ENCODE peak calls at places on chromosomes 12 and 14, in five cellular contexts. Y is body of pancreas, T is HCT116, U is lung, C is adipocyte. O is an unnamed sample. For H3K27me3, H3K4me1 and H3K9me3, the result is how much of the 10 kb centered on the place peaks cover.

GRCh38 chr12:95601626-95602025 is 50.4 kb upstream of the USP44 start:
- DNase-seq in Y (no peak), T (no peak), U (no peak), C (peak), O (no peak)

GRCh38 chr12:47715393-47715876 is 9.6 kb upstream of the RPAP3 start:
- DNase-seq in Y (peak), T (peak), U (peak), C (peak), O (peak)

GRCh38 chr14:66039495-66039894 is 446.7 kb upstream of the CCDC196 start:
- DNase-seq in Y (no peak), T (no peak), U (no peak), C (no peak), O (no peak)

GRCh38 chr14:93346926-93347721 is at the start of gene COX8C:
- DNase-seq in Y (no peak), T (no peak), U (no peak), C (no peak), O (no peak)

GRCh38 chr12:130957304-130957621 is 3.6 kb downstream of the ADGRD1 start:
- DNase-seq in Y (no peak), T (no peak), U (no peak), C (no peak), O (no peak)

GRCh38 chr12:17992002-17992656 is 97.9 kb downstream of the RERGL start:
- DNase-seq in Y (peak), T (peak), U (no peak), C (peak), O (no peak)

GRCh38 chr14:97116546-97116945 is 319.4 kb downstream of the VRK1 start:
- DNase-seq in Y (no peak), T (no peak), U (no peak), C (no peak), O (no peak)

GRCh38 chr14:61296151-61296550 is 15.0 kb upstream of the TMEM30B start:
- DNase-seq in Y (no peak), T (no peak), U (no peak), C (no peak), O (no peak)

GRCh38 chr14:103626150-103626850 is 2.7 kb upstream of the KLC1 start:
- DNase-seq in Y (no peak), T (no peak), U (no peak), C (no peak), O (no peak)

GRCh38 chr14:55749946-55750345 is 169.9 kb downstream of the KTN1 start:
- DNase-seq in Y (no peak), T (no peak), U (no peak), C (no peak), O (no peak)

GRCh38 chr14:52834440-52834842 is 43.0 kb upstream of the GNPNAT1 start:
- DNase-seq in Y (no peak), T (no peak), U (no peak), C (peak), O (no peak)

GRCh38 chr12:93336344-93336743 is 41.4 kb upstream of the NUDT4 start:
- DNase-seq in Y (no peak), T (no peak), U (no peak), C (peak), O (no peak)

GRCh38 chr12:51005671-51006070 is 20.5 kb downstream of the SLC11A2 start:
- DNase-seq in Y (peak), T (no peak), U (peak), C (no peak), O (no peak)

GRCh38 chr12:105083041-105083440 is 1.2 kb downstream of the ALDH1L2 start:
- DNase-seq in Y (peak), T (no peak), U (no peak), C (peak), O (no peak)

GRCh38 chr14:77140937-77141591 is 527 bp downstream of the ZDHHC22 start:
- DNase-seq in Y (no peak), T (no peak), U (no peak), C (peak), O (no peak)

GRCh38 chr14:72463291-72463866 is 430.5 kb downstream of the DPF3 start:
- DNase-seq in Y (no peak), T (peak), U (no peak), C (peak), O (no peak)

GRCh38 chr12:47856721-47857575 is 37.2 kb upstream of the HDAC7 start:
- DNase-seq in Y (no peak), T (no peak), U (no peak), C (no peak), O (no peak)

GRCh38 chr14:103872492-103873113 is 25.2 kb upstream of the PPP1R13B start:
- DNase-seq in Y (no peak), T (no peak), U (no peak), C (no peak), O (no peak)

GRCh38 chr12:5503774-5504173 is 71.9 kb downstream of the NTF3 start:
- DNase-seq in Y (no peak), T (no peak), U (no peak), C (no peak), O (no peak)

GRCh38 chr14:66514206-66514605 is 6.3 kb downstream of the GPHN start:
- DNase-seq in Y (no peak), T (no peak), U (no peak), C (peak), O (no peak)

GRCh38 chr12:78680596-78680995 is 184.0 kb upstream of the SYT1 start:
- DNase-seq in Y (no peak), T (no peak), U (no peak), C (no peak), O (no peak)

GRCh38 chr14:99768381-99768780 is 24.8 kb upstream of the EML1 start:
- DNase-seq in Y (no peak), T (no peak), U (no peak), C (no peak), O (no peak)

GRCh38 chr14:55540847-55541773 is 38.9 kb upstream of the KTN1 start:
- DNase-seq in Y (no peak), T (no peak), U (no peak), C (peak), O (no peak)

GRCh38 chr12:76916170-76916540 is 37.3 kb upstream of the CSRP2 start:
- DNase-seq in Y (no peak), T (no peak), U (no peak), C (no peak), O (no peak)

GRCh38 chr12:43805149-43805856 is 814 bp downstream of the TWF1 start:
- DNase-seq in Y (peak), T (no peak), U (no peak), C (no peak), O (no peak)

GRCh38 chr12:132200800-132201199 is 56.5 kb downstream of the NOC4L start:
- DNase-seq in Y (no peak), T (no peak), U (no peak), C (no peak), O (no peak)

GRCh38 chr14:100539766-100540140 is 47.5 kb downstream of the BEGAIN start:
- DNase-seq in Y (no peak), T (no peak), U (no peak), C (no peak), O (no peak)

GRCh38 chr12:113161415-113162016 is 12.0 kb downstream of the CFAP73 start:
- DNase-seq in Y (no peak), T (peak), U (no peak), C (no peak), O (no peak)

GRCh38 chr12:57726151-57726883 is 12.2 kb downstream of the AGAP2 start:
- DNase-seq in Y (peak), T (peak), U (peak), C (peak), O (no peak)

GRCh38 chr14:56002876-56003625 is 115.2 kb upstream of the PELI2 start:
- DNase-seq in Y (no peak), T (no peak), U (no peak), C (no peak), O (peak)

GRCh38 chr14:80395031-80395430 is 183.7 kb upstream of the DIO2 start:
- DNase-seq in Y (no peak), T (no peak), U (no peak), C (peak), O (no peak)

GRCh38 chr12:12939888-12940287 is 12.1 kb downstream of the GPRC5D start:
- DNase-seq in Y (no peak), T (no peak), U (no peak), C (no peak), O (no peak)

GRCh38 chr12:60201891-60202290 is 606.1 kb downstream of the SLC16A7 start:
- DNase-seq in Y (no peak), T (no peak), U (no peak), C (peak), O (no peak)

GRCh38 chr14:70755655-70756054 is 53.7 kb downstream of the MAP3K9 start:
- DNase-seq in Y (no peak), T (no peak), U (no peak), C (peak), O (no peak)

GRCh38 chr12:31562594-31563328 is 28.2 kb downstream of the DENND5B start:
- DNase-seq in Y (no peak), T (no peak), U (no peak), C (no peak), O (no peak)

GRCh38 chr12:13745100-13745678 is 236.2 kb downstream of the GRIN2B start:
- DNase-seq in Y (no peak), T (no peak), U (no peak), C (no peak), O (no peak)

GRCh38 chr12:43835656-43836454 is at the start of gene TMEM117:
- DNase-seq in Y (peak), T (no peak), U (peak), C (peak), O (peak)

GRCh38 chr14:75514673-75515630 is 7.3 kb upstream of the BATF start:
- DNase-seq in Y (peak), T (no peak), U (no peak), C (peak), O (peak)

DNA sequence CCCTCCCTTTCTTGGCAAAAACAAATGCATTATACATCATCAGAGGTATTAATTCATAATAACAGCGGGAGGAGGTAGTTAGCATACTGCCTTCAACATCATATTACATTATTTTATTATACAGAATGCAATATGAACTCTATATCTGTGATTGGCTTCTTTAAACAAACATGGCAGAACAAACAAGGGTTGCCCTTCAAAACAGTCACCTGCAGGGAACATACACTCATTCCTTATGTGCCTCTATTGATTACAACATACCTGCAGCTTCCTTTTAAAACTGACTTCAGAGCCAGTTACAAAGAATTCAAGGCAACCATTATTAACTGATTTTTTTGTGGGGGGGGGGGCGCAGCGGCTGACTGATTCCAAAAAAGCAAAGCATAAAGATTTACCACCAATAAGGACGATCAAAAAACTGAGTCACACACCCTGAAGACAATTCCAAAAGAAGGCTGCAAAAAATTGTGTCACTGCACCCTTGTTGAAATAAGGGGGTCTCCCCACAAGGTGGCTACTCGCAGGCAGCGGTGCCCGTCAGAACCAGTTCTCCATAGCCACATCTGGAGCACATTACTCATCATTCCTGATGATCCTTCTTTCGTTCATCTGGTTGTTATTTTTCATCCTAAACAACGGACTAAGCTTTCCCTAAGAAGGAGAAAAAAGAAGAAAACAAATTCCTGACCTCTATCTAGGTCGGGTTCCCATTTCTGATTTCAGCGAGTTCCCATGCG is 51.8 kb downstream of the SMUG1 start:
- DNase-seq in Y (no peak), T (no peak), U (no peak), C (no peak), O (no peak)
- H3K27me3 ChIP-seq in Y (under half), T (under half), U (under half), C (under half), O (under half)

DNA sequence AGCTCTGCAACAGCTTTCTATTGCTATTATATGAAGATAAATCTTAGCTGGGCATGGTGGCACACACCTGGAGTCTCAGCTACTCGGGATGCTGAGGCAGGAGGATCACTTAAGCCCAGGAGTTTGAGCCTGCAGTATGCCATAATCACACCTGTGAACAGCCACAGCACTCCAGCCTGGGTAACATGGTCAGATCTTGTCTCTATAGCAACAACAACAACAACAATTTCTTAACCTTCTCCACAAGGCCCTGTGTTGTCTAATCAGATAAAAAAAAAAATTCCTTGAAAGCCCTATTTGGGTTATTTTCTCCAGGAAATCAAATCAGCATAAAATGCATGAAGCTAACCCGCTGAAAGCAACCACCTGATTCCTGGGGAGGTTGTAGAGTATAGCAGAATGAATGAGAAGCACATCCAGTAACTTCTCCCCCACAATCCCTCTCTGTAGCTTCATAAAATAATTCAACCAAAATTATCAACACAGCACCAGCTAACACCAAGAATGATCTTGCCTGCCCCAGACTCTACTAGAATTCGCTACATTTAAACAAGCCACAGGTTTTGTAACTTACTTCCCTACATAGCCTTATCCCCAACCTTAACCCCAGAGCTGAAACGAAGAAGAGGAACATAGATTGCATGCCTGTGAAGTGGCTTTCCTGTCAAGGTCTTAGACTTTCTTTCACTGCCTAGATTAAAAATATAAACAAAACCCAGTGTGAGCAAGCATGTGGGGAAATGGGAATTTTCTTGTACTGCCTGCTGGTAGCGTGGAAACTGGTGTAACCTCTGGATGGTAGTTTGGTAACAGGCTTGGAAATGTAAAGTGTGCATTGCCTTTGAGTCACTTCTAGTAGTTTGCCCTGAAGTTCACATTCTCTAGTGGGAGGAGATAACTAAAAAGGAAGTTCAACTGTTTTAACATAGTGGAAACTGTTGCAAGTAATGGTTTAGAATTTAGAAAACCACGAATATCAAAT is 6.0 kb upstream of the STK38L start:
- DNase-seq in Y (peak), T (no peak), U (no peak), C (peak), O (no peak)
- H3K4me1 ChIP-seq in Y (under half), T (under half), U (under half), C (under half), O (under half)

DNA sequence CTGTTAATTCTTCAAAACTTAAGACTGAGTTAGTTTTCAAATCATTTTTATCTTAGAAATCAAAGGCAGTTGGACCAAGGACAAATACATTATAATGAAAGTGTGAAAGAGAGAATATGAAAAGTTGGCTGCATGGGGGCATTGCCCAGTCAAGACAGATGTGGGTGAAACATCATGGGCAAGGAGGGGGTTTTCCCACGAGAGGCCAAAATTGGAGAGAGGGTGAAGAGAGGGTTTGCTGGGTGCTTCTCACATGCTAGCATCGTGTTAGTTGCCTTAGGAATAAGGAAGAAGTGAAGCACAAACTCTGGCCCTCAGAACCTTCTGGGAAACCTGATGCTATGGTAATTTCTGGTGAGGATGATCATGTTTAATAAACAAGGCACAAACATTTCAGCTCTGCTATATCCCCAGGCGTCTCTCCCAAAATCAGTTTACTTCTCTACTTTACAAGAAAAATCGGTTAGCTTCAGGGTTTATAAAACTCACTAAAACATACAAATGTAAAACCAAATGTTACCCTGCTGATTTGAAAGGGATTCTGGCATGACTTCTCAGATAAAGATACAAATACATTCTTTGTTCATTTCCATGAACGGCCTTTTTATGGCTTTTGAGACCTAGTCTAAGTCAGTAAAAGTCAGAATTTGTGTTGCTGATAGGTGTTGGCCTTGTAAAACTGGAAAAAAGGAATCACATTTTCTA is 26.6 kb upstream of the CPM start:
- DNase-seq in Y (no peak), T (no peak), U (no peak), C (no peak), O (no peak)
- H3K9me3 ChIP-seq in Y (under half), T (under half), U (under half), C (under half), O (under half)

GRCh38 chr12:122250047-122250446 is 16.2 kb downstream of the VPS33A start:
- DNase-seq in Y (no peak), T (no peak), U (no peak), C (no peak), O (no peak)

GRCh38 chr12:122245553-122245952 is 19.7 kb upstream of the DIABLO start:
- DNase-seq in Y (no peak), T (no peak), U (no peak), C (no peak), O (no peak)

GRCh38 chr12:122244565-122245371 is 18.9 kb upstream of the DIABLO start:
- DNase-seq in Y (no peak), T (no peak), U (no peak), C (no peak), O (no peak)

DNA sequence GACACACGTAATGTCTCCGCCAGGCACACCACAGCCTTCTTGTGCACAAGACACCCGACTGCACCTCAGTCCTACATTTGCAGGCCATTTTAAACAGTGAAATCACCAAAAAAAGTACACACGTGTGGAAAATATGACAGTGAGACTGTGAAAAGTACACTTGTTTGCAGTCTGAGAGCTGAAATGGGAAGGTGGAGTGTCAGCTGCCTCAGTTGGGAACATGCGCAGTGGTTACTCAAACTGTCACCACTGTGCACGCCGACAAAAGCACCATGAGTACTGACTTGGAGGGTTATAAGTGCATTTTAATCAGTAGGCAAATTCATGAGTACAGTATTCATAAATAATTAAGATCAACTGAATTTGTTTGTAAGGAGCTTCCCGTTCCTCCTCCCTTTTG is 15.8 kb downstream of the VPS33A start:
- DNase-seq in Y (no peak), T (no peak), U (no peak), C (no peak), O (no peak)
- H3K27me3 ChIP-seq in Y (under half), T (under half), U (under half), C (under half), O (under half)

GRCh38 chr12:128675576-128675975 is 148.2 kb downstream of the SLC15A4 start:
- DNase-seq in Y (no peak), T (no peak), U (no peak), C (no peak), O (no peak)
- H3K4me1 ChIP-seq in Y (under half), T (under half), U (under half), C (under half), O (under half)

GRCh38 chr12:127550271-127550670 is 716.7 kb upstream of the TMEM132C start:
- DNase-seq in Y (no peak), T (no peak), U (no peak), C (no peak), O (no peak)
- H3K9me3 ChIP-seq in Y (under half), T (under half), U (under half), C (under half), O (under half)

DNA sequence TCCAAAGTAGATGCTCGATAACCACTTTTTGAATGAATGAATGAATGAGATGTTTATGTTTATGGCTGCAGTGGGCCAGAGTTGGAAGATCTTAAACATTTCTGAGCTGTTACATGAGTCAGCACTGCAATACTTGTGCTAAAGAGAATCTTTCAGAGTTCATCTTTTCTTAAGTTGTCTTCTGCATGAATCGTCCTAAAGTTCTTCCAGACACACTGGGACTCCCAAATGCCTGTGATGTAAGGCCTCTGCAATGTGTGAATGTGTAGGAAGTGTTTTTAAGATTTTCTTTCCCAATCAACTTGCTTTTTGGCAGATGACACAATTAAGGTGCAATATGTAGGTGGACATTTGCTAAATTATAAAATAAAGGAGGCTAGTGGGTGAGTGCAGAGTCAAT is 50.3 kb upstream of the TRIM9 start:
- DNase-seq in Y (no peak), T (no peak), U (no peak), C (peak), O (no peak)
- H3K27me3 ChIP-seq in Y (under half), T (under half), U (under half), C (under half), O (under half)